ENCODE peak calls at places on chromosome 7, in nine cellular contexts. One of them, this sample, is unnamed.

GRCh38 chr7:120724448-120724847 is 133.5 kb downstream of the TSPAN12 start:
- DNase-seq in iris pigment epithelial cell: no peak
- DNase-seq in CD8-positive, alpha-beta T cell: no peak
- DNase-seq in nephron progenitor cell: no peak
- DNase-seq in myocyte: no peak
- DNase-seq in HFF-Myc: no peak
- DNase-seq in skeletal muscle cell: no peak
- DNase-seq in fibroblast of mammary gland: no peak
- DNase-seq in cardiac muscle cell: no peak
- DNase-seq in this sample: no peak

GRCh38 chr7:154873722-154874121 is 129.2 kb downstream of the PAXIP1 start:
- DNase-seq in fibroblast of mammary gland: no peak
- DNase-seq in HFF-Myc: no peak
- DNase-seq in nephron progenitor cell: no peak
- DNase-seq in iris pigment epithelial cell: no peak
- DNase-seq in CD8-positive, alpha-beta T cell: no peak
- DNase-seq in skeletal muscle cell: no peak
- DNase-seq in cardiac muscle cell: no peak
- DNase-seq in myocyte: no peak
- DNase-seq in this sample: no peak

GRCh38 chr7:71521506-71521905 is 389.6 kb downstream of the GALNT17 start:
- DNase-seq in CD8-positive, alpha-beta T cell: no peak
- DNase-seq in nephron progenitor cell: no peak
- DNase-seq in skeletal muscle cell: peak
- DNase-seq in cardiac muscle cell: no peak
- DNase-seq in myocyte: peak
- DNase-seq in HFF-Myc: no peak
- DNase-seq in fibroblast of mammary gland: peak
- DNase-seq in iris pigment epithelial cell: no peak
- DNase-seq in this sample: peak

GRCh38 chr7:40986351-40986873 is 716.5 kb downstream of the INHBA start:
- DNase-seq in HFF-Myc: no peak
- DNase-seq in myocyte: peak
- DNase-seq in cardiac muscle cell: no peak
- DNase-seq in nephron progenitor cell: no peak
- DNase-seq in skeletal muscle cell: peak
- DNase-seq in iris pigment epithelial cell: peak
- DNase-seq in CD8-positive, alpha-beta T cell: no peak
- DNase-seq in fibroblast of mammary gland: peak
- DNase-seq in this sample: peak

GRCh38 chr7:1234794-1235500 is 2.3 kb downstream of the UNCX start:
- DNase-seq in skeletal muscle cell: no peak
- DNase-seq in fibroblast of mammary gland: no peak
- DNase-seq in CD8-positive, alpha-beta T cell: no peak
- DNase-seq in nephron progenitor cell: peak
- DNase-seq in iris pigment epithelial cell: no peak
- DNase-seq in myocyte: no peak
- DNase-seq in cardiac muscle cell: no peak
- DNase-seq in HFF-Myc: no peak
- DNase-seq in this sample: no peak

GRCh38 chr7:80478683-80479082 is 33.2 kb downstream of the GNAT3 start:
- DNase-seq in iris pigment epithelial cell: peak
- DNase-seq in nephron progenitor cell: no peak
- DNase-seq in CD8-positive, alpha-beta T cell: no peak
- DNase-seq in fibroblast of mammary gland: peak
- DNase-seq in cardiac muscle cell: no peak
- DNase-seq in skeletal muscle cell: no peak
- DNase-seq in myocyte: peak
- DNase-seq in HFF-Myc: no peak
- DNase-seq in this sample: peak

GRCh38 chr7:5472432-5473315 is 49.0 kb upstream of the TNRC18 start:
- DNase-seq in iris pigment epithelial cell: no peak
- DNase-seq in myocyte: no peak
- DNase-seq in HFF-Myc: no peak
- DNase-seq in skeletal muscle cell: no peak
- DNase-seq in CD8-positive, alpha-beta T cell: no peak
- DNase-seq in fibroblast of mammary gland: no peak
- DNase-seq in cardiac muscle cell: no peak
- DNase-seq in nephron progenitor cell: no peak
- DNase-seq in this sample: no peak

GRCh38 chr7:79823246-79823951 is 311.2 kb upstream of the GNAI1 start:
- DNase-seq in fibroblast of mammary gland: peak
- DNase-seq in cardiac muscle cell: no peak
- DNase-seq in HFF-Myc: no peak
- DNase-seq in myocyte: no peak
- DNase-seq in skeletal muscle cell: peak
- DNase-seq in CD8-positive, alpha-beta T cell: no peak
- DNase-seq in iris pigment epithelial cell: peak
- DNase-seq in nephron progenitor cell: no peak
- DNase-seq in this sample: peak

GRCh38 chr7:40356871-40357676 is 222.3 kb downstream of the SUGCT start:
- DNase-seq in HFF-Myc: no peak
- DNase-seq in fibroblast of mammary gland: peak
- DNase-seq in cardiac muscle cell: no peak
- DNase-seq in myocyte: peak
- DNase-seq in nephron progenitor cell: no peak
- DNase-seq in CD8-positive, alpha-beta T cell: no peak
- DNase-seq in skeletal muscle cell: no peak
- DNase-seq in iris pigment epithelial cell: peak
- DNase-seq in this sample: peak